ENCODE peak calls at places on chromosomes 7 and 10, in four cellular contexts. E, T, M and D are unnamed samples.

GRCh38 chr10:510415-510881 is 179.0 kb downstream of the DIP2C start:
- DNase-seq in E (no peak), T (peak), M (no peak), D (no peak)

GRCh38 chr7:26156454-26157365 is 4.7 kb downstream of the NFE2L3 start:
- DNase-seq in E (peak), T (no peak), M (no peak), D (no peak)

GRCh38 chr10:7610017-7610416 is 56.7 kb downstream of the ITIH5 start:
- DNase-seq in E (no peak), T (no peak), M (no peak), D (no peak)

GRCh38 chr10:74011762-74012161 is 13.8 kb downstream of the VCL start:
- DNase-seq in E (peak), T (no peak), M (peak), D (no peak)

GRCh38 chr10:100996678-100997363 is 2.8 kb upstream of the LZTS2 start:
- DNase-seq in E (no peak), T (no peak), M (peak), D (peak)

GRCh38 chr7:12436896-12437535 is 33.4 kb upstream of the VWDE start:
- DNase-seq in E (peak), T (no peak), M (peak), D (no peak)

GRCh38 chr10:6200588-6201510 is 1.9 kb upstream of the PFKFB3 start:
- DNase-seq in E (no peak), T (no peak), M (peak), D (peak)

GRCh38 chr7:13981070-13981469 is 8.4 kb downstream of the ETV1 start:
- DNase-seq in E (peak), T (no peak), M (peak), D (no peak)

GRCh38 chr10:9853405-9854010 is 1164.2 kb upstream of the CELF2 start:
- DNase-seq in E (peak), T (no peak), M (no peak), D (peak)

GRCh38 chr10:109934958-109935793 is 11.9 kb upstream of the XPNPEP1 start:
- DNase-seq in E (peak), T (no peak), M (peak), D (peak)

GRCh38 chr10:62373995-62374861 is at the start of gene ZNF365:
- DNase-seq in E (peak), T (peak), M (peak), D (no peak)
- TF ChIP-seq CTCF in E (no peak), T (no peak), M (no peak), D (no peak)

DNA sequence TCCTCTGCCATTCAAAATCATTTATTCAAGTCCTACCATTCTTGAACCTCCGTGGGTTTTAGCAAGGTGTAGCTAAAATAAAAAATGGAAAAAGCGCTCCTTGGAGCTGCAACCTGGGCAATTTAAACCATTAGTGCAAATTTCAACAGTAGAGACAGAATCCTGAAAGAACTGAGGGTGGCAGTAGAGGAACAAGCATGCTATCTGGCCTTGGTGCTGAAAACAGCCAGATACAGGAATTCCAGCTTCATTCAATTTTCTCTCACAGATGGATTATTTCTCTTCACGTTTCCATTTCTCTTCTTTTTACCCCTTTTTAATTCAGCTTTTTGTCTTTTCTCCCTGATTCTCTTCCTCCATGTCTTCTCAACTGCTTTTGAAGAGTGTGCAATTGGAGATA is 77.7 kb downstream of the OTUD1 start:
- DNase-seq in E (peak), T (no peak), M (peak), D (no peak)
- TF ChIP-seq CTCF in E (peak), T (peak), M (peak), D (peak)

GRCh38 chr7:128840326-128841170 is 10.3 kb downstream of the FLNC start:
- DNase-seq in E (no peak), T (no peak), M (no peak), D (no peak)

GRCh38 chr7:128843938-128844621 is 13.9 kb downstream of the FLNC start:
- DNase-seq in E (no peak), T (no peak), M (no peak), D (no peak)

GRCh38 chr7:128841171-128841690 is 11.0 kb downstream of the FLNC start:
- DNase-seq in E (no peak), T (no peak), M (no peak), D (no peak)

GRCh38 chr7:128842674-128843641 is 12.8 kb downstream of the FLNC start:
- DNase-seq in E (no peak), T (no peak), M (no peak), D (no peak)

GRCh38 chr7:128841961-128842673 is 11.9 kb downstream of the FLNC start:
- DNase-seq in E (peak), T (no peak), M (peak), D (peak)
- TF ChIP-seq CTCF in E (peak), T (peak), M (peak), D (no peak)

GRCh38 chr7:142712617-142712957 is 36.7 kb upstream of the PRSS1 start:
- DNase-seq in E (no peak), T (no peak), M (no peak), D (no peak)
- TF ChIP-seq CTCF in E (no peak), T (no peak), M (no peak), D (no peak)

DNA sequence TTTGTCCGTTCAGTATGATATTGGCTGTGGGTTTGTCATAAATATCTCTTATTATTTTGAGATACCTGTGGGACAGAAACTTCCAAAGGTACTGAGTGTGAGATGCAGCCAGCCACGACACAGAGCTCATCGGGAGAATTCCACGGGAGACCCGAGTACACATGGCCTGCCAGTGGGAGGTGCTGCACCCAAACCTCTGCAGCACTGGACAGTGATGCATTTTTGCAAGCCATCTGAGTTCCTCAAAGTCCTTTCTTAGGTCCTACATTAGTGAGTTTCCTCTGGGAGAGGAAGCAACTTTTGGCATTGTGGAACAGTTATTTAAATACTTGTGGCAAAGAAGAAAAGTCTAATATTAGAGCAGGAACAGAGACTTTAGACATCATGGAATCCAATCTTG is 77.5 kb downstream of the ARID5B start:
- DNase-seq in E (no peak), T (no peak), M (no peak), D (no peak)
- TF ChIP-seq CTCF in E (no peak), T (no peak), M (peak), D (no peak)